ENCODE peak calls at places on chromosomes 3 and 15, in eight cellular contexts. One of them, this sample, is unnamed. For H3K4me1, the result is how much of the 10 kb centered on the place peaks cover.

GRCh38 chr3:52931328-52931727 is 34.0 kb upstream of the STIMATE start:
- DNase-seq in heart right ventricle: no peak
- DNase-seq in mesendoderm: no peak
- DNase-seq in lower lobe of right lung: no peak
- DNase-seq in PC-3: no peak
- DNase-seq in upper lobe of left lung: no peak
- DNase-seq in effector memory CD4-positive, alpha-beta T cell: no peak
- DNase-seq in testis: no peak
- DNase-seq in this sample: no peak

GRCh38 chr15:36951747-36952247 is 148.6 kb downstream of the MEIS2 start:
- DNase-seq in heart right ventricle: no peak
- DNase-seq in mesendoderm: no peak
- DNase-seq in lower lobe of right lung: no peak
- DNase-seq in PC-3: peak
- DNase-seq in upper lobe of left lung: no peak
- DNase-seq in effector memory CD4-positive, alpha-beta T cell: no peak
- DNase-seq in testis: no peak
- DNase-seq in this sample: no peak

GRCh38 chr3:195207056-195207455 is 63.9 kb downstream of the XXYLT1 start:
- DNase-seq in heart right ventricle: no peak
- DNase-seq in mesendoderm: no peak
- DNase-seq in lower lobe of right lung: no peak
- DNase-seq in PC-3: no peak
- DNase-seq in upper lobe of left lung: no peak
- DNase-seq in effector memory CD4-positive, alpha-beta T cell: no peak
- DNase-seq in testis: no peak
- DNase-seq in this sample: no peak

GRCh38 chr15:68644088-68644904 is 65.5 kb downstream of the CORO2B start:
- DNase-seq in heart right ventricle: no peak
- DNase-seq in mesendoderm: peak
- DNase-seq in lower lobe of right lung: no peak
- DNase-seq in PC-3: peak
- DNase-seq in upper lobe of left lung: no peak
- DNase-seq in effector memory CD4-positive, alpha-beta T cell: no peak
- DNase-seq in testis: no peak
- DNase-seq in this sample: no peak

GRCh38 chr3:37953995-37954394 is 36.6 kb upstream of the VILL start:
- DNase-seq in heart right ventricle: no peak
- DNase-seq in mesendoderm: no peak
- DNase-seq in lower lobe of right lung: no peak
- DNase-seq in PC-3: no peak
- DNase-seq in upper lobe of left lung: no peak
- DNase-seq in effector memory CD4-positive, alpha-beta T cell: no peak
- DNase-seq in testis: no peak
- DNase-seq in this sample: no peak

GRCh38 chr3:194364652-194365434 is 4.7 kb downstream of the LRRC15 start:
- DNase-seq in heart right ventricle: peak
- DNase-seq in mesendoderm: peak
- DNase-seq in lower lobe of right lung: no peak
- DNase-seq in PC-3: no peak
- DNase-seq in upper lobe of left lung: no peak
- DNase-seq in effector memory CD4-positive, alpha-beta T cell: no peak
- DNase-seq in testis: peak
- DNase-seq in this sample: no peak

GRCh38 chr3:184656430-184656990 is 55.4 kb downstream of the MAGEF1 start:
- DNase-seq in heart right ventricle: no peak
- DNase-seq in mesendoderm: no peak
- DNase-seq in lower lobe of right lung: no peak
- DNase-seq in PC-3: no peak
- DNase-seq in upper lobe of left lung: no peak
- DNase-seq in effector memory CD4-positive, alpha-beta T cell: no peak
- DNase-seq in testis: no peak
- DNase-seq in this sample: no peak

GRCh38 chr3:154022603-154023002 is 98.6 kb upstream of the ARHGEF26 start:
- DNase-seq in heart right ventricle: no peak
- DNase-seq in mesendoderm: no peak
- DNase-seq in lower lobe of right lung: no peak
- DNase-seq in PC-3: no peak
- DNase-seq in upper lobe of left lung: no peak
- DNase-seq in effector memory CD4-positive, alpha-beta T cell: no peak
- DNase-seq in testis: no peak
- DNase-seq in this sample: no peak

GRCh38 chr3:184203526-184203925 is 17.5 kb downstream of the ABCF3 start:
- DNase-seq in heart right ventricle: no peak
- DNase-seq in mesendoderm: no peak
- DNase-seq in lower lobe of right lung: no peak
- DNase-seq in PC-3: no peak
- DNase-seq in upper lobe of left lung: no peak
- DNase-seq in effector memory CD4-positive, alpha-beta T cell: no peak
- DNase-seq in testis: no peak
- DNase-seq in this sample: no peak

GRCh38 chr3:126157083-126157768 is 23.2 kb downstream of the ALDH1L1 start:
- DNase-seq in heart right ventricle: no peak
- DNase-seq in mesendoderm: no peak
- DNase-seq in lower lobe of right lung: no peak
- DNase-seq in PC-3: no peak
- DNase-seq in upper lobe of left lung: no peak
- DNase-seq in effector memory CD4-positive, alpha-beta T cell: no peak
- DNase-seq in testis: no peak
- DNase-seq in this sample: no peak

GRCh38 chr3:16174976-16175901 is 759 bp downstream of the GALNT15 start:
- DNase-seq in heart right ventricle: no peak
- DNase-seq in mesendoderm: no peak
- DNase-seq in lower lobe of right lung: no peak
- DNase-seq in PC-3: no peak
- DNase-seq in upper lobe of left lung: no peak
- DNase-seq in effector memory CD4-positive, alpha-beta T cell: no peak
- DNase-seq in testis: no peak
- DNase-seq in this sample: no peak

GRCh38 chr3:42463093-42463492 is 39.4 kb upstream of the VIPR1 start:
- DNase-seq in heart right ventricle: no peak
- DNase-seq in mesendoderm: no peak
- DNase-seq in lower lobe of right lung: no peak
- DNase-seq in PC-3: no peak
- DNase-seq in upper lobe of left lung: no peak
- DNase-seq in effector memory CD4-positive, alpha-beta T cell: no peak
- DNase-seq in testis: no peak
- DNase-seq in this sample: no peak

DNA sequence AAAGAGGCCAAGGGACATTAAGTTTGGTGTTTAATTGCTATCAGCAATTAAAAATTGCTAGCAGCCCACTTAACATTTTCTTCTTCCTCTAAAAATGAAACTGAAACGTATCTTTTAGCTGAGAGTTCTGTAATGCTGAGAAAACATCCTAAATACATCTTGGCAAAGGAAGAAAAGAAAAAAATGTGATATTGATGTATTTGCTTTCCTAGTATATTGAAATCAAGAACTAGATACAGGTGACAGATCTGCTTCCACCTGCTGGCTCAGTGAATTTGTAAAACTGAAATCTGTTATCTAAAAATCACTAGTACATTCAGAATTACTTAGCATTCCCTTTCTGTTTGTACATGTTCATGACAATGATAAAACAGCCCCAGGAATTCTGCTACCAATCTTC is 283.2 kb downstream of the ZBTB20 start:
- DNase-seq in heart right ventricle: no peak
- DNase-seq in mesendoderm: no peak
- DNase-seq in lower lobe of right lung: no peak
- DNase-seq in PC-3: no peak
- DNase-seq in upper lobe of left lung: no peak
- DNase-seq in effector memory CD4-positive, alpha-beta T cell: no peak
- DNase-seq in testis: no peak
- DNase-seq in this sample: peak
- H3K4me3 ChIP-seq in heart right ventricle: no peak
- H3K4me3 ChIP-seq in mesendoderm: no peak
- H3K4me3 ChIP-seq in lower lobe of right lung: peak
- H3K4me3 ChIP-seq in PC-3: no peak
- H3K4me3 ChIP-seq in upper lobe of left lung: no peak
- H3K4me3 ChIP-seq in effector memory CD4-positive, alpha-beta T cell: peak
- H3K4me3 ChIP-seq in testis: no peak
- H3K4me3 ChIP-seq in this sample: peak

GRCh38 chr3:87209115-87209514 is 18.0 kb upstream of the CHMP2B start:
- DNase-seq in heart right ventricle: no peak
- DNase-seq in mesendoderm: no peak
- DNase-seq in lower lobe of right lung: no peak
- DNase-seq in PC-3: no peak
- DNase-seq in upper lobe of left lung: no peak
- DNase-seq in effector memory CD4-positive, alpha-beta T cell: no peak
- DNase-seq in testis: no peak
- DNase-seq in this sample: no peak

GRCh38 chr3:87207500-87207899 is 19.6 kb upstream of the CHMP2B start:
- DNase-seq in heart right ventricle: no peak
- DNase-seq in mesendoderm: no peak
- DNase-seq in lower lobe of right lung: no peak
- DNase-seq in PC-3: peak
- DNase-seq in upper lobe of left lung: no peak
- DNase-seq in effector memory CD4-positive, alpha-beta T cell: no peak
- DNase-seq in testis: no peak
- DNase-seq in this sample: no peak

GRCh38 chr3:87206635-87207034 is 20.5 kb upstream of the CHMP2B start:
- DNase-seq in heart right ventricle: no peak
- DNase-seq in mesendoderm: no peak
- DNase-seq in lower lobe of right lung: no peak
- DNase-seq in PC-3: no peak
- DNase-seq in upper lobe of left lung: no peak
- DNase-seq in effector memory CD4-positive, alpha-beta T cell: no peak
- DNase-seq in testis: no peak
- DNase-seq in this sample: no peak

GRCh38 chr3:87203807-87204206 is 23.3 kb upstream of the CHMP2B start:
- DNase-seq in heart right ventricle: no peak
- DNase-seq in mesendoderm: peak
- DNase-seq in lower lobe of right lung: no peak
- DNase-seq in PC-3: no peak
- DNase-seq in upper lobe of left lung: no peak
- DNase-seq in effector memory CD4-positive, alpha-beta T cell: no peak
- DNase-seq in testis: no peak
- DNase-seq in this sample: no peak

DNA sequence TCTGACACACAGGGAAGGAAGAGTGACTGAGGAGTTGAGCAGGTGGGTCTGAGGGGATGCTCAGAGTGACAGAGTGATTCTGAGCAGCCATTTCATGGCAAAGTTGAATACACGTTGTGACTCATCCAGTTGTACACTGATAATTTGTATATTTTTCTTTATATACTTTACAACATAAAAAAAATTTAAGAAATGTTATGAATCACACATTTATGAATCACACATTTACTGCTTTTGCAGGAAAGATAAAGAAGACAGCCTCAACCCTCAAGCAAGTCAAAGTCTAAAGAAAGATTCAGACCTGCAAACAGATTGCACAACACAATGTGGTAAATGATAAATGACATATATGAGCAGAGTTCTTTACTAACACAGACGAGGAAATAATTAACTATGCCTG is 21.0 kb upstream of the CHMP2B start:
- DNase-seq in heart right ventricle: no peak
- DNase-seq in mesendoderm: no peak
- DNase-seq in lower lobe of right lung: no peak
- DNase-seq in PC-3: peak
- DNase-seq in upper lobe of left lung: no peak
- DNase-seq in effector memory CD4-positive, alpha-beta T cell: no peak
- DNase-seq in testis: no peak
- DNase-seq in this sample: no peak
- H3K27ac ChIP-seq in heart right ventricle: no peak
- H3K27ac ChIP-seq in mesendoderm: no peak
- H3K27ac ChIP-seq in lower lobe of right lung: no peak
- H3K27ac ChIP-seq in PC-3: peak
- H3K27ac ChIP-seq in upper lobe of left lung: no peak
- H3K27ac ChIP-seq in effector memory CD4-positive, alpha-beta T cell: no peak
- H3K27ac ChIP-seq in testis: no peak
- H3K27ac ChIP-seq in this sample: no peak

GRCh38 chr3:18987862-18988447 is 160.4 kb upstream of the KCNH8 start:
- DNase-seq in heart right ventricle: no peak
- DNase-seq in mesendoderm: no peak
- DNase-seq in lower lobe of right lung: no peak
- DNase-seq in PC-3: peak
- DNase-seq in upper lobe of left lung: no peak
- DNase-seq in effector memory CD4-positive, alpha-beta T cell: no peak
- DNase-seq in testis: no peak
- DNase-seq in this sample: no peak
- H3K4me1 ChIP-seq in heart right ventricle: under half
- H3K4me1 ChIP-seq in mesendoderm: under half
- H3K4me1 ChIP-seq in lower lobe of right lung: under half
- H3K4me1 ChIP-seq in PC-3: under half
- H3K4me1 ChIP-seq in upper lobe of left lung: under half
- H3K4me1 ChIP-seq in effector memory CD4-positive, alpha-beta T cell: under half
- H3K4me1 ChIP-seq in testis: under half
- H3K4me1 ChIP-seq in this sample: under half

DNA sequence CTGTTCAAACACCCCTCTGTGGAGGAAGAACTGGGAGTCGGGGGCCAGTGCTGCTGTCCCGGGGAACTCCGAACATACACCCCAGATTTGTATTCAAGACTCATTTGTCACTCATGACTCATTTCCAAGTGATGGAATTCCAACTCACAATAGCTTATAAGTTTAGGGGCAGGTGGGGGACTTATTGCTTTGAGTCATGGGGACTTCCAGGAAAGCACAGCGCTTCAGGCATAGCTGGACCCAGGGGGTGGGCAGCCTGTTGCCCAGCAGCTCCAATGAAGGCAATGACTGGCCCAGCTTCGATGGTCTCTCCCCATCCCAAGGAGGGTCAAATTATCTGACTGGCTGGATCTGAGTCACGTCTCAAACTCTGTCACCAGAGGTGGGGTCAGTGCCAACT is 72.4 kb downstream of the TM2D3 start:
- DNase-seq in heart right ventricle: no peak
- DNase-seq in mesendoderm: no peak
- DNase-seq in lower lobe of right lung: no peak
- DNase-seq in PC-3: peak
- DNase-seq in upper lobe of left lung: no peak
- DNase-seq in effector memory CD4-positive, alpha-beta T cell: no peak
- DNase-seq in testis: no peak
- DNase-seq in this sample: no peak
- H3K4me3 ChIP-seq in heart right ventricle: no peak
- H3K4me3 ChIP-seq in mesendoderm: no peak
- H3K4me3 ChIP-seq in lower lobe of right lung: no peak
- H3K4me3 ChIP-seq in PC-3: peak
- H3K4me3 ChIP-seq in upper lobe of left lung: no peak
- H3K4me3 ChIP-seq in effector memory CD4-positive, alpha-beta T cell: no peak
- H3K4me3 ChIP-seq in testis: no peak
- H3K4me3 ChIP-seq in this sample: no peak